ENCODE peak calls at places on chromosomes 5 and 9, in five cellular contexts. One of them, this sample, is unnamed.

GRCh38 chr9:111916234-111916645 is 19.6 kb downstream of the UGCG start:
- DNase-seq in A549: no peak
- DNase-seq in psoas muscle: no peak
- DNase-seq in BJ: no peak
- DNase-seq in CD8-positive, alpha-beta T cell: no peak
- DNase-seq in this sample: no peak

GRCh38 chr9:91316093-91316492 is 45.6 kb downstream of the AUH start:
- DNase-seq in A549: no peak
- DNase-seq in psoas muscle: no peak
- DNase-seq in BJ: no peak
- DNase-seq in CD8-positive, alpha-beta T cell: no peak
- DNase-seq in this sample: no peak

GRCh38 chr5:172801184-172801671 is 30.2 kb upstream of the DUSP1 start:
- DNase-seq in A549: no peak
- DNase-seq in psoas muscle: no peak
- DNase-seq in BJ: peak
- DNase-seq in CD8-positive, alpha-beta T cell: no peak
- DNase-seq in this sample: no peak

GRCh38 chr9:110148384-110148783 is 59.6 kb downstream of the C9orf152 start:
- DNase-seq in A549: no peak
- DNase-seq in psoas muscle: no peak
- DNase-seq in BJ: no peak
- DNase-seq in CD8-positive, alpha-beta T cell: no peak
- DNase-seq in this sample: no peak

GRCh38 chr9:100673249-100673648 is 95.4 kb downstream of the CAVIN4 start:
- DNase-seq in A549: no peak
- DNase-seq in psoas muscle: no peak
- DNase-seq in BJ: no peak
- DNase-seq in CD8-positive, alpha-beta T cell: no peak
- DNase-seq in this sample: no peak

GRCh38 chr5:134874831-134875655 is 872 bp downstream of the TXNDC15 start:
- DNase-seq in A549: peak
- DNase-seq in psoas muscle: peak
- DNase-seq in BJ: peak
- DNase-seq in CD8-positive, alpha-beta T cell: peak
- DNase-seq in this sample: no peak

GRCh38 chr9:124835026-124835501 is 18.2 kb upstream of the WDR38 start:
- DNase-seq in A549: no peak
- DNase-seq in psoas muscle: peak
- DNase-seq in BJ: no peak
- DNase-seq in CD8-positive, alpha-beta T cell: no peak
- DNase-seq in this sample: no peak

GRCh38 chr9:124280176-124280691 is 22.5 kb downstream of the NEK6 start:
- DNase-seq in A549: no peak
- DNase-seq in psoas muscle: no peak
- DNase-seq in BJ: peak
- DNase-seq in CD8-positive, alpha-beta T cell: no peak
- DNase-seq in this sample: no peak

GRCh38 chr5:158640581-158640980 is 459.1 kb downstream of the EBF1 start:
- DNase-seq in A549: no peak
- DNase-seq in psoas muscle: peak
- DNase-seq in BJ: no peak
- DNase-seq in CD8-positive, alpha-beta T cell: no peak
- DNase-seq in this sample: no peak

GRCh38 chr5:174935854-174936474 is 211.6 kb downstream of the MSX2 start:
- DNase-seq in A549: peak
- DNase-seq in psoas muscle: peak
- DNase-seq in BJ: no peak
- DNase-seq in CD8-positive, alpha-beta T cell: peak
- DNase-seq in this sample: peak

GRCh38 chr9:83449166-83449565 is 89.0 kb downstream of the FRMD3 start:
- DNase-seq in A549: no peak
- DNase-seq in psoas muscle: no peak
- DNase-seq in BJ: no peak
- DNase-seq in CD8-positive, alpha-beta T cell: no peak
- DNase-seq in this sample: no peak

GRCh38 chr5:110179291-110179690 is 489.6 kb downstream of the MAN2A1 start:
- DNase-seq in A549: no peak
- DNase-seq in psoas muscle: no peak
- DNase-seq in BJ: no peak
- DNase-seq in CD8-positive, alpha-beta T cell: no peak
- DNase-seq in this sample: no peak

GRCh38 chr9:131668439-131669233 is 71.2 kb downstream of the RAPGEF1 start:
- DNase-seq in A549: no peak
- DNase-seq in psoas muscle: no peak
- DNase-seq in BJ: no peak
- DNase-seq in CD8-positive, alpha-beta T cell: peak
- DNase-seq in this sample: no peak

GRCh38 chr9:131671150-131671549 is 68.7 kb downstream of the RAPGEF1 start:
- DNase-seq in A549: no peak
- DNase-seq in psoas muscle: no peak
- DNase-seq in BJ: no peak
- DNase-seq in CD8-positive, alpha-beta T cell: no peak
- DNase-seq in this sample: no peak

GRCh38 chr9:131670247-131670681 is 69.6 kb downstream of the RAPGEF1 start:
- DNase-seq in A549: no peak
- DNase-seq in psoas muscle: no peak
- DNase-seq in BJ: no peak
- DNase-seq in CD8-positive, alpha-beta T cell: no peak
- DNase-seq in this sample: no peak

GRCh38 chr9:131668057-131668438 is 71.8 kb downstream of the RAPGEF1 start:
- DNase-seq in A549: no peak
- DNase-seq in psoas muscle: no peak
- DNase-seq in BJ: no peak
- DNase-seq in CD8-positive, alpha-beta T cell: no peak
- DNase-seq in this sample: no peak

DNA sequence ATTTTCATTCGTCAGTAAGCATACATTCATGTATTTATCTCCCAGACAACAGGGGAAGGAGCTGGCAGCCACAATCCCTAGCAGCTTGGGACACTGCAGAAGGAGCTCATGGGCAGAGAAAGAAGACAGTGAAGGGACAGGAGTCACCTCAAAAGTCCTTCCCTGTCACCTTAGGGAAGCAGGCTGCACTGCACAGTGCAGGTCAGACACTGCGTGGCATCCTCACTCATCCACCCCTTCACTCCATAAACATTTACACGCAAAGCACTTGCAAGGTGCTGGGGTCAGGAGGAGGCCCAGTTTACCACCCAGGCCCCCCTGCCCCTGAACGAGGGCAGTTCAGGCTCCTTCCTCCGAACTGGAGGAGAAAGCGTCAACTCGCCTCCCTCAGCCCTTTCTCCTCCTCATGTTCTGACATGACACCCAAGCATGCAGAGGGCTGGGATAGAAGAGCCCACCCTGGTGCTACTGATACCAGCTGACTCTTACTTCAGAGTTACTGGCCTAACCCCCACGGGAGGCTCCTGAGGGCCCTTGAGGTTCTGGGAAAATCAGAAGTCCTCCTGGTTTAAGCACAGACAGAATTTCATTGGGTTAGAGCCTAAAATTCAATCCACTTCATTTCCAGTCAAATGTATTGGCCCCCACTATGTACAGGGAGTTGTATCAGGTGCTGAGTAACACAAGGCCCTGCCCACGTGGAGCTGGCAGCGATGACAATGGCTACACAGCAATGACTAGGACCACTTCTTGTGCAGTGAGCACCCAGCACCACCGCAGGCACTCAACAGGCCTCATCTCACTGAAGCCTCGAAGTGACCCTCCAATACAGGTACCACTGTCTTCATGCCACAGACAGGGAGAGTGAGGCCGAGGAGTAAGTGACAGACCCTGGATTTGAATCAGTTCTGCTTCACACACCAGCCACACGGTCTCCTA is 70.4 kb downstream of the RAPGEF1 start:
- DNase-seq in A549: no peak
- DNase-seq in psoas muscle: no peak
- DNase-seq in BJ: no peak
- DNase-seq in CD8-positive, alpha-beta T cell: no peak
- DNase-seq in this sample: no peak
- TF ChIP-seq CTCF in A549: no peak
- TF ChIP-seq CTCF in psoas muscle: no peak
- TF ChIP-seq CTCF in BJ: no peak
- TF ChIP-seq CTCF in CD8-positive, alpha-beta T cell: no peak
- TF ChIP-seq CTCF in this sample: no peak

GRCh38 chr9:127537792-127538191 is 74.3 kb upstream of the STXBP1 start:
- DNase-seq in A549: no peak
- DNase-seq in psoas muscle: no peak
- DNase-seq in BJ: no peak
- DNase-seq in CD8-positive, alpha-beta T cell: no peak
- DNase-seq in this sample: no peak
- TF ChIP-seq CTCF in A549: peak
- TF ChIP-seq CTCF in psoas muscle: no peak
- TF ChIP-seq CTCF in BJ: peak
- TF ChIP-seq CTCF in CD8-positive, alpha-beta T cell: no peak
- TF ChIP-seq CTCF in this sample: no peak

GRCh38 chr5:78361226-78361993 is 993 bp downstream of the SCAMP1 start:
- DNase-seq in A549: peak
- DNase-seq in psoas muscle: peak
- DNase-seq in BJ: no peak
- DNase-seq in CD8-positive, alpha-beta T cell: no peak
- DNase-seq in this sample: no peak
- TF ChIP-seq CTCF in A549: peak
- TF ChIP-seq CTCF in psoas muscle: peak
- TF ChIP-seq CTCF in BJ: peak
- TF ChIP-seq CTCF in CD8-positive, alpha-beta T cell: peak
- TF ChIP-seq CTCF in this sample: peak

GRCh38 chr5:150274811-150275210 is 14.8 kb downstream of the CAMK2A start:
- DNase-seq in A549: no peak
- DNase-seq in psoas muscle: no peak
- DNase-seq in BJ: no peak
- DNase-seq in CD8-positive, alpha-beta T cell: no peak
- DNase-seq in this sample: no peak

GRCh38 chr5:150271296-150271692 is 18.3 kb downstream of the CAMK2A start:
- DNase-seq in A549: no peak
- DNase-seq in psoas muscle: no peak
- DNase-seq in BJ: no peak
- DNase-seq in CD8-positive, alpha-beta T cell: no peak
- DNase-seq in this sample: no peak

GRCh38 chr5:150270546-150271295 is 18.9 kb downstream of the CAMK2A start:
- DNase-seq in A549: no peak
- DNase-seq in psoas muscle: peak
- DNase-seq in BJ: no peak
- DNase-seq in CD8-positive, alpha-beta T cell: no peak
- DNase-seq in this sample: no peak

GRCh38 chr5:150271923-150272322 is 17.6 kb downstream of the CAMK2A start:
- DNase-seq in A549: no peak
- DNase-seq in psoas muscle: no peak
- DNase-seq in BJ: no peak
- DNase-seq in CD8-positive, alpha-beta T cell: no peak
- DNase-seq in this sample: no peak

DNA sequence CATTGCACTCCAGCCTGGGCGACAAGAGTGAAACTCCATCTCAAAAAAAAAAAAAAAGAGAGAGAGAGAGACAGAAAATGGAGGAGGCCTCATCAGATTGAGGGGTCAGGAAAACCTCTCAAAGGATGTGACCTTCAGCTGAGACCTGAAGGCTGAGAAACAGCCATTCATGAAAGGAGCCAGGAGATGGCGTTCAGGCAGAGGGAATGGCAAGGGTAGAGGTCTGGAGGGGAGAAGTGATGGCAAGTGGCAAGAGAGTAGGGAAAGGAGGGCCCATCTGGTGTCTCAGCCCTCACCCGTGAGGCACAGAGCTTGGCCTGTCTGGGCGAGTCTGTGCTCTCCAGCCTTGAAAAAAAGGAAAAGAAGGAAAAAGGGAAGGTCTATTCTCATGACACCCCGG is 17.0 kb downstream of the CAMK2A start:
- DNase-seq in A549: peak
- DNase-seq in psoas muscle: no peak
- DNase-seq in BJ: no peak
- DNase-seq in CD8-positive, alpha-beta T cell: no peak
- DNase-seq in this sample: no peak
- TF ChIP-seq CTCF in A549: peak
- TF ChIP-seq CTCF in psoas muscle: peak
- TF ChIP-seq CTCF in BJ: peak
- TF ChIP-seq CTCF in CD8-positive, alpha-beta T cell: no peak
- TF ChIP-seq CTCF in this sample: peak

GRCh38 chr5:79255786-79256557 is 20.0 kb downstream of the JMY start:
- DNase-seq in A549: peak
- DNase-seq in psoas muscle: no peak
- DNase-seq in BJ: no peak
- DNase-seq in CD8-positive, alpha-beta T cell: no peak
- DNase-seq in this sample: no peak
- TF ChIP-seq CTCF in A549: peak
- TF ChIP-seq CTCF in psoas muscle: peak
- TF ChIP-seq CTCF in BJ: peak
- TF ChIP-seq CTCF in CD8-positive, alpha-beta T cell: no peak
- TF ChIP-seq CTCF in this sample: peak

DNA sequence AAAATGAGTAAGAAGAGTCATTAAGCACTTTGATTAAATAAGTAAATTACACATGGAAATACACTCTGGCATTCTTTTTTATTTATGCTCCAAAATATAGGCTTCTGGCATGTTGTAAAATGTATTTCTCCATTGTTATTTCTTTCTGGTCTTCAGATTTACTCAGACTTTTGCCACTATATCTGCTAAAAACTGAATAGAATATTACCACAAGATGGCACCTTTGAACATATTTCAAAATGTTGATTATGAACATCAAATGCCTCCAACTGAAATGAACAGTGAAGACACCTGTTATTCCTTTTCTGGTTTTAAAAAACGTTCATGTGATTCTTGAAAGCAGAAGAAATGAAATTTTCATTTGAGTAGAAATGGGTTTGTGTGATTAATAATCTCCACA is 23.6 kb downstream of the TYRP1 start:
- DNase-seq in A549: no peak
- DNase-seq in psoas muscle: no peak
- DNase-seq in BJ: no peak
- DNase-seq in CD8-positive, alpha-beta T cell: no peak
- DNase-seq in this sample: no peak
- TF ChIP-seq CTCF in A549: peak
- TF ChIP-seq CTCF in psoas muscle: peak
- TF ChIP-seq CTCF in BJ: no peak
- TF ChIP-seq CTCF in CD8-positive, alpha-beta T cell: no peak
- TF ChIP-seq CTCF in this sample: no peak

GRCh38 chr5:14838396-14839319 is 32.9 kb downstream of the ANKH start:
- DNase-seq in A549: no peak
- DNase-seq in psoas muscle: no peak
- DNase-seq in BJ: no peak
- DNase-seq in CD8-positive, alpha-beta T cell: no peak
- DNase-seq in this sample: no peak
- TF ChIP-seq CTCF in A549: no peak
- TF ChIP-seq CTCF in psoas muscle: no peak
- TF ChIP-seq CTCF in BJ: no peak
- TF ChIP-seq CTCF in CD8-positive, alpha-beta T cell: no peak
- TF ChIP-seq CTCF in this sample: no peak

GRCh38 chr9:134271338-134272301 is 54.6 kb upstream of the RXRA start:
- DNase-seq in A549: no peak
- DNase-seq in psoas muscle: no peak
- DNase-seq in BJ: no peak
- DNase-seq in CD8-positive, alpha-beta T cell: no peak
- DNase-seq in this sample: no peak
- TF ChIP-seq CTCF in A549: no peak
- TF ChIP-seq CTCF in psoas muscle: no peak
- TF ChIP-seq CTCF in BJ: no peak
- TF ChIP-seq CTCF in CD8-positive, alpha-beta T cell: no peak
- TF ChIP-seq CTCF in this sample: no peak

DNA sequence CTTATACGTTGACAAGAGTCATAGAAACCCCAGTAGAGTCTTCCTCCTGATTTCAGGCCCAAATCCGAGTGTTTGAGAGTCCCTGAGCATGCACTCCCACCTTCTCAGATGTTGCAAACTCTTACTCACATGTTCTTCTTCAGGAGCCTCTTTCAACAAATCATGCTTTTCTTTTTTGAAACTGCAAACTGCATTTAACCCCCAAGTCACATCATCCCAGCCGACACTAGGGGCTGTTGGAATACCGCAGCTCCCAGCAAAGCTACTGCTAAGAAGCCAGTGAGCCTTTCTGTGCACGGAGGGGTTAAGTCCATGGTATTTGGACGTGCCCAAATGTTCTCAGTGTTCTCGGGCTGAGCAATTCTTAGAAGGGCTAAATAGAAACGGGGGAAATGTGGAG is 282.9 kb downstream of the NFIB start:
- DNase-seq in A549: no peak
- DNase-seq in psoas muscle: no peak
- DNase-seq in BJ: no peak
- DNase-seq in CD8-positive, alpha-beta T cell: no peak
- DNase-seq in this sample: no peak
- TF ChIP-seq CTCF in A549: no peak
- TF ChIP-seq CTCF in psoas muscle: no peak
- TF ChIP-seq CTCF in BJ: no peak
- TF ChIP-seq CTCF in CD8-positive, alpha-beta T cell: no peak
- TF ChIP-seq CTCF in this sample: peak

This sample was measured in type B pancreatic cell.